ENCODE peak calls at places on chromosomes 11 and 22, in four cellular contexts. J is fibroblast of pulmonary artery, K is HFF-Myc, E is AG04450. O is an unnamed sample.

GRCh38 chr22:23970816-23971482 is 3.3 kb downstream of the DDT start:
- DNase-seq in J (no peak), K (no peak), E (no peak), O (no peak)

GRCh38 chr11:2741006-2741376 is 41.2 kb upstream of the KCNQ1OT1 start:
- DNase-seq in J (no peak), K (no peak), E (no peak), O (no peak)

GRCh38 chr11:66050581-66051231 is 1.5 kb upstream of the SF3B2 start:
- DNase-seq in J (no peak), K (no peak), E (no peak), O (no peak)

GRCh38 chr22:37906364-37907008 is 389 bp downstream of the MICALL1 start:
- DNase-seq in J (no peak), K (no peak), E (no peak), O (no peak)

GRCh38 chr22:24810043-24810749 is 4.2 kb downstream of the SGSM1 start:
- DNase-seq in J (peak), K (no peak), E (no peak), O (no peak)

GRCh38 chr22:44625981-44626687 is 75.9 kb upstream of the PRR5 start:
- DNase-seq in J (peak), K (no peak), E (no peak), O (no peak)

GRCh38 chr11:128814856-128815705 is 52.0 kb downstream of the KCNJ1 start:
- DNase-seq in J (peak), K (peak), E (peak), O (peak)

GRCh38 chr22:19149047-19149883 is 827 bp downstream of the GSC2 start:
- DNase-seq in J (no peak), K (no peak), E (no peak), O (no peak)

GRCh38 chr11:17972987-17973386 is 39.9 kb downstream of the SERGEF start:
- DNase-seq in J (peak), K (peak), E (peak), O (peak)

GRCh38 chr11:110966131-110966530 is 253.9 kb upstream of the ARHGAP20 start:
- DNase-seq in J (no peak), K (no peak), E (no peak), O (no peak)

GRCh38 chr11:118202599-118203422 is 22.0 kb downstream of the JAML start:
- DNase-seq in J (no peak), K (no peak), E (no peak), O (no peak)

GRCh38 chr11:24386551-24387404 is 110.1 kb upstream of the LUZP2 start:
- DNase-seq in J (peak), K (peak), E (peak), O (no peak)

GRCh38 chr11:117189191-117189940 is 9.8 kb upstream of the TAGLN start:
- DNase-seq in J (no peak), K (no peak), E (no peak), O (no peak)

GRCh38 chr11:134272381-134273316 is 3.5 kb upstream of the GLB1L3 start:
- DNase-seq in J (peak), K (no peak), E (peak), O (peak)

GRCh38 chr11:68455485-68455884 is 5.1 kb upstream of the PPP6R3 start:
- DNase-seq in J (no peak), K (no peak), E (no peak), O (no peak)

GRCh38 chr11:102268985-102269470 is 48.3 kb upstream of the BIRC3 start:
- DNase-seq in J (no peak), K (no peak), E (no peak), O (no peak)

GRCh38 chr11:79902493-79902892 is 461.7 kb upstream of the TENM4 start:
- DNase-seq in J (no peak), K (no peak), E (no peak), O (no peak)

GRCh38 chr11:3627291-3627690 is 14.5 kb downstream of the ART5 start:
- DNase-seq in J (peak), K (no peak), E (peak), O (peak)

GRCh38 chr11:63768232-63769043 is at the start of gene ZFTA:
- DNase-seq in J (peak), K (no peak), E (no peak), O (no peak)

GRCh38 chr22:47928626-47929025 is 1166.2 kb downstream of the TBC1D22A start:
- DNase-seq in J (no peak), K (no peak), E (no peak), O (no peak)

GRCh38 chr11:64266339-64266738 is 15.0 kb downstream of the PLCB3 start:
- DNase-seq in J (peak), K (no peak), E (no peak), O (no peak)

GRCh38 chr11:29734287-29734686 is 282.5 kb downstream of the KCNA4 start:
- DNase-seq in J (peak), K (no peak), E (no peak), O (no peak)

GRCh38 chr11:44608654-44609027 is 43.2 kb downstream of the CD82 start:
- DNase-seq in J (no peak), K (no peak), E (no peak), O (no peak)

GRCh38 chr11:13262096-13262495 is 15.5 kb upstream of the BMAL1 start:
- DNase-seq in J (peak), K (no peak), E (no peak), O (no peak)

GRCh38 chr22:45310331-45311032 is 748 bp downstream of the FAM118A start:
- DNase-seq in J (no peak), K (no peak), E (no peak), O (no peak)

GRCh38 chr22:47631571-47632102 is 869.2 kb downstream of the TBC1D22A start:
- DNase-seq in J (no peak), K (no peak), E (no peak), O (no peak)

GRCh38 chr11:67240575-67241389 is 25.5 kb upstream of the GRK2 start:
- DNase-seq in J (peak), K (peak), E (peak), O (peak)

GRCh38 chr11:27839226-27839913 is 139.1 kb upstream of the BDNF start:
- DNase-seq in J (peak), K (peak), E (no peak), O (peak)

GRCh38 chr11:134559617-134559992 is 147.6 kb upstream of the B3GAT1 start:
- DNase-seq in J (no peak), K (no peak), E (no peak), O (no peak)

GRCh38 chr11:11770274-11770673 is 71.5 kb upstream of the USP47 start:
- DNase-seq in J (no peak), K (no peak), E (no peak), O (no peak)

GRCh38 chr11:130999992-131000770 is 83.9 kb upstream of the SNX19 start:
- DNase-seq in J (peak), K (peak), E (peak), O (peak)

GRCh38 chr22:27515091-27515523 is 286.4 kb downstream of the MN1 start:
- DNase-seq in J (no peak), K (no peak), E (no peak), O (no peak)

GRCh38 chr11:78731008-78731407 is 156.3 kb upstream of the NARS2 start:
- DNase-seq in J (peak), K (no peak), E (no peak), O (no peak)

GRCh38 chr11:31826530-31827438 is 15.7 kb upstream of the PAX6 start:
- DNase-seq in J (no peak), K (no peak), E (no peak), O (no peak)
- H3K4me3 ChIP-seq in J (no peak), K (no peak), E (peak), O (no peak)

GRCh38 chr11:9530901-9531625 is 42.4 kb upstream of the WEE1 start:
- DNase-seq in J (no peak), K (no peak), E (no peak), O (no peak)

GRCh38 chr11:9533736-9534473 is 39.6 kb upstream of the WEE1 start:
- DNase-seq in J (no peak), K (no peak), E (no peak), O (no peak)

GRCh38 chr11:9530020-9530628 is 43.3 kb upstream of the WEE1 start:
- DNase-seq in J (peak), K (no peak), E (no peak), O (no peak)

GRCh38 chr11:9533053-9533452 is 40.4 kb upstream of the WEE1 start:
- DNase-seq in J (no peak), K (no peak), E (no peak), O (no peak)

DNA sequence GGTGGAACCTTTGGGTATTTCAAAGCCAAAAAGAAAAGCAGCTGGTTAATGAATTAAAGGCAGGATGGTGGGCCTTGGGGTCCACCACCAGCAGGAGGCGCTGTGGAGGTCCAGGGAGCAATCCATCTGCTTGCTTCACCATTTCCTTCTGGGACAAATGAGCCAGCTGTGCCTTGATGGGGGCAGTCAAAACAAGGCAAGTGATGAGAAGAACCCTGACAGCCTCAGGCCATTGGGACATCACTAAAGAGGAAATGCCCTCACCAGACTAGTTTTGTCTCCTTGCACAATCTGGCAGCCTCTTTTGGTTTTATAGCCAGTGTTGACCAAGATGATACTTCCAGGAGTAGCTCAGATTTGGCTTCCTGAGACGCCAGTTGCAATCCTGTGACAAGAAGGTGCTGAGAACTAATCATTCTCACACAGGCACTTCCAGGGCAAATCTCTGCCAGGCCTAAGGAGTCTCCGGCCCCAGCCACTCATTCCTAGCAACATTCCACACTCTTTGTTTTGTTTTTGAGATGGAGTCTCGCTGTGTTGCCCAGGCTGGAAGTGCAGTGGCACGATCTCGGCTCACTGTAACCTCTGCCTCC is 38.2 kb upstream of the WEE1 start:
- DNase-seq in J (peak), K (peak), E (no peak), O (peak)
- TF ChIP-seq CTCF in J (peak), K (peak), E (peak), O (peak)

DNA sequence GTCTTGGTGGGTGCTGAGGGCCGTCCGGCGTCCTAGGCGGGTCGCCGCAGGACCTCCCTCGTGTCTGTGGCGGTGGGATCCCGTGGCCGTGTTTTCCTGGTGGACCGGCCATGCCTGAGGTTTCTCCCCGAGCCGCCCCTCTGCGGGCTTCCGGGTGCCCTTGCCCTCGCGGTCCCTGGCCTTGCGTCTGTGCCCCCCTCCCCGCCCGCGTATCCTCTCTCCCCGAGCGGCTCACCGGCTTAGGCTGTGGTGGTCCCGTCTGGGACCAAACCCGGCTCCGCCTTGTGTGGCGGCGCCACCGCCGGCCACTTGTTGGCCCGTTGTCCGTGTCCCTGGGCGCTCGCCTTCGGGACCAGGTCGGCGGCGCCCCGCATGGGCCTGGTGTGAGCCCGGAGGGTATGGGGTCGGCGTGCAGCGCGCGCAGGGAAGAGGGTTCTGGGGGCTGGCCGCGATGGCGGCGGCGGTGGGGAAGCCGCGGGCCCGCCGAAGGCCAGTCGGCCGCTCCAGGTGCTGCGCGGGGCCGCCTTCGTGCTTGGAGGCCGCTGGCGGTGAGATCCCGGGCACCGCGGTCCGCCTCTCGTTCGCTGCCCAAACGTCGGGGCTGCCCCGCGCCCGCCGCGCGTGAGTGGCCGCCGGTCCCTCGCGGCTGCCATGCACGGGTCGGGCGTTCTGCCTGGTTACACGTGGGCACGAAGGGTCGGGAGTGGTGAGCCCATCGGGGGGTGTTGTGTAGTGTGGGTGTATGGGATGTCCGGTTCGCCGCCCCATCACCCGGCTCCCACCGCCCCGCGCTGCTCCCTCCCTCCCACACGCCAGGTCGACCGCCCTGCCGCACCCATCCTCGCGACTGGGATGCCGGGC is 3899.1 kb upstream of the OR11H1 start:
- DNase-seq in J (no peak), K (no peak), E (no peak), O (no peak)
- H3K4me3 ChIP-seq in J (no peak), K (no peak), E (no peak), O (no peak)

DNA sequence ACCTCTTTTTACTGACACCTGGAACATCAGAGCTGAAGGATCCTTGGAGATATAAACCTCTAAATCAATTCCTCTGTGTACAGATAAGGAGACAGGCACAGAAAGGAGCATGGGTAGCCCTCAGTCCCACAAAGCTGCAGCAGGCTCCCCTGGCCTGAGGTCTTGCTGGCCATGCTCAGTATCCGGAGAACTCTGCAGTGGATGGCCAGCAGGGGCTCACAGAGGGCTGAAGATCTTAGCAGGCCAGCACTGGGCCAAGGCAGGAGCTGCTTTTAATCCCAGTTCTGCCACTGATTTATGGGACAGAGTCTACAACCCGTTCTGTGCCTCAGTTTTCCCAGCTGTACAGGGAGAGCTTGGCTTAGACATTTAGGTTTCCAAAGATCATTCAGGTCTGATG is 52.6 kb upstream of the LRRC32 start:
- DNase-seq in J (no peak), K (no peak), E (no peak), O (no peak)
- TF ChIP-seq CTCF in J (no peak), K (no peak), E (no peak), O (no peak)

DNA sequence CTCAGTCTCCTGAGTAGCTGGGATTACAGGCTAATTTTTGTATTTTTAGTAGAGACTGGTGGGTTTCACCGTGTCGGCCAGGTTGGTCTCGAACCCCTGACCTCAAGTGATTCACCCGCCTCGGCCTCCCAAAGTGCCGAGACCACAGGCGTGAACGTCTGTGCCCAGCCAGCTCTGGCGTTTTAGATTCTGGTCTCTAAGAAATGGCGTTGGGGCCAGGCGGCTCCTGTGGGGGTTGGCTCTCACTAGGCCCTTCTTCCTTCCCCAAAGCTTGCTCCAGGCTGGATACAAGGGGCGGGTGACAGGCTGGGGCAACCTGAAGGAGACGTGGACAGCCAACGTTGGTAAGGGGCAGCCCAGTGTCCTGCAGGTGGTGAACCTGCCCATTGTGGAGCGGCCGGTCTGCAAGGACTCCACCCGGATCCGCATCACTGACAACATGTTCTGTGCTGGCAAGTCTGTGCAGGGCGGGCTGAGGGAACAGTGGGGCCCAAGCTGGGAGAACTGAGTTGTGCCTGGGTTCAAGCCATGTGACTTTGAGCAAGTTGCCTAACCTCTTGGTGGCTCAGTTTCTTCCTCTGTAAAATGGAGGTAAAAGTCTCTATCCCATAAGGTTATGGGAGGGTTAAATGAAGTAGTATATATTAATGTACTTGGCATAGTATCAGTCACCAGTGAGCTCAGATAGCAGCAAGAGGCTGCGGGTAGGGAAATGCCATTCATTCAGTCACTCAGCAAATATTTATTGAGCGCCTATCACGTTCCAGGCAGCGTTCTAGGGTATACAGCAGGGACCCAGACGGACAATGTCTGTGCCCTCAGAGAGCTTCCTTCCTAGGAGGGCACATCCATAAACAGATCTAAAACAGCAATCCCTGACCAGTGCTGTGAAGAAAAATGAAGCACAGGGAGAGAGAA is 10.4 kb downstream of the F2 start:
- DNase-seq in J (peak), K (no peak), E (no peak), O (no peak)
- H3K4me3 ChIP-seq in J (no peak), K (no peak), E (no peak), O (no peak)

DNA sequence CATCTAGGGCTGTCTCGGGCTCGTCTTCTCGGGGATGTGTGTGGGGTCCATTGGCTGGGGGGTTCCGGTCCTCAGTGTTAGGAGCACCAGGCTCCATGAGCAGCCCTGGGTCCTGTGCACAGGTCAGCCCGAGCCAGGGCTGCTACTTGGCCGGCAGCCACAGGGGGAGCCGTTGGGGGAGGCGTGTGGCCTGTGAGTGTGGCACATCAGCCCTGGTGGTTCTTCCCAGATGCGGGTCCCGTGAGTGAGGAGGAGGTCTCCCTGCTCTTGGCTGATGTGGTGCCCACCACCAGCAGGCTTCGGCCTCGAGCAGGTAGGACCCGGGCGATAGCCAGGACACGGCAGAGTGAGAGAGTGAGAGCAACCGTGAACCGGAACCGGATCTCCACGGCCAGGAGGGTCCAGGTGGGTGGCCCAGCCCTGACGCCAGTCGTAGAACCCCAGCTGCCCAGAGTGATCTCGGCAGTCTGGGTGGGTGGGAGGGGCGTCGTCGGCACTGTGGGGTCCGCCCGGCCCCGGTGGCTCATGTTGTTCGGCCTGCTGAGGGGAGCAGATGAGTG is 18.5 kb downstream of the IRF7 start:
- DNase-seq in J (no peak), K (no peak), E (no peak), O (no peak)
- TF ChIP-seq CTCF in J (no peak), K (no peak), E (no peak), O (peak)

GRCh38 chr22:40334060-40334459 is 12.2 kb upstream of the ADSL start:
- DNase-seq in J (no peak), K (no peak), E (no peak), O (no peak)
- H3K4me3 ChIP-seq in J (no peak), K (no peak), E (no peak), O (no peak)